ENCODE peak calls at places on chromosomes 7 and 10, in five cellular contexts. One of them, this sample, is unnamed. For H3K4me1, the result is how much of the 10 kb centered on the place peaks cover.

GRCh38 chr7:29282819-29283414 is 88.3 kb downstream of the CHN2 start:
- DNase-seq in IMR-90: no peak
- DNase-seq in K562: no peak
- DNase-seq in CD8-positive, alpha-beta T cell: no peak
- DNase-seq in astrocyte: no peak
- DNase-seq in this sample: no peak

GRCh38 chr7:39313376-39313775 is 252.8 kb upstream of the YAE1 start:
- DNase-seq in IMR-90: no peak
- DNase-seq in CD8-positive, alpha-beta T cell: no peak
- DNase-seq in K562: no peak
- DNase-seq in astrocyte: no peak
- DNase-seq in this sample: no peak

GRCh38 chr10:84523509-84523908 is 195.1 kb downstream of the CCSER2 start:
- DNase-seq in IMR-90: no peak
- DNase-seq in astrocyte: no peak
- DNase-seq in K562: no peak
- DNase-seq in CD8-positive, alpha-beta T cell: no peak
- DNase-seq in this sample: peak

GRCh38 chr7:12139421-12139820 is 71.7 kb upstream of the TMEM106B start:
- DNase-seq in IMR-90: no peak
- DNase-seq in astrocyte: peak
- DNase-seq in CD8-positive, alpha-beta T cell: no peak
- DNase-seq in K562: no peak
- DNase-seq in this sample: no peak

GRCh38 chr7:129949292-129950133 is 3.2 kb downstream of the UBE2H start:
- DNase-seq in CD8-positive, alpha-beta T cell: no peak
- DNase-seq in astrocyte: peak
- DNase-seq in K562: no peak
- DNase-seq in IMR-90: peak
- DNase-seq in this sample: no peak

GRCh38 chr7:65477326-65477725 is 103.7 kb downstream of the ZNF92 start:
- DNase-seq in IMR-90: peak
- DNase-seq in CD8-positive, alpha-beta T cell: no peak
- DNase-seq in astrocyte: no peak
- DNase-seq in K562: peak
- DNase-seq in this sample: peak

GRCh38 chr7:120373174-120373573 is 100.2 kb downstream of the KCND2 start:
- DNase-seq in CD8-positive, alpha-beta T cell: no peak
- DNase-seq in astrocyte: no peak
- DNase-seq in IMR-90: no peak
- DNase-seq in K562: no peak
- DNase-seq in this sample: no peak

GRCh38 chr7:1046722-1047679 is 2.7 kb downstream of the GPR146 start:
- DNase-seq in CD8-positive, alpha-beta T cell: peak
- DNase-seq in K562: peak
- DNase-seq in IMR-90: no peak
- DNase-seq in astrocyte: no peak
- DNase-seq in this sample: no peak

GRCh38 chr7:76037310-76037709 is 10.5 kb downstream of the STYXL1 start:
- DNase-seq in CD8-positive, alpha-beta T cell: no peak
- DNase-seq in IMR-90: peak
- DNase-seq in astrocyte: peak
- DNase-seq in K562: no peak
- DNase-seq in this sample: no peak

GRCh38 chr10:44933451-44933850 is 22.3 kb downstream of the TMEM72 start:
- DNase-seq in CD8-positive, alpha-beta T cell: no peak
- DNase-seq in K562: no peak
- DNase-seq in IMR-90: no peak
- DNase-seq in astrocyte: no peak
- DNase-seq in this sample: no peak
- TF ChIP-seq CTCF in CD8-positive, alpha-beta T cell: no peak
- TF ChIP-seq CTCF in K562: no peak
- TF ChIP-seq CTCF in IMR-90: no peak
- TF ChIP-seq CTCF in astrocyte: no peak
- TF ChIP-seq CTCF in this sample: no peak

GRCh38 chr10:103448751-103449150 is 3.4 kb downstream of the CALHM2 start:
- DNase-seq in astrocyte: peak
- DNase-seq in IMR-90: peak
- DNase-seq in CD8-positive, alpha-beta T cell: no peak
- DNase-seq in K562: no peak
- DNase-seq in this sample: no peak

GRCh38 chr10:103449208-103450144 is 2.7 kb downstream of the CALHM2 start:
- DNase-seq in astrocyte: no peak
- DNase-seq in K562: no peak
- DNase-seq in IMR-90: no peak
- DNase-seq in CD8-positive, alpha-beta T cell: no peak
- DNase-seq in this sample: no peak

GRCh38 chr10:103445366-103445765 is 6.8 kb downstream of the CALHM2 start:
- DNase-seq in CD8-positive, alpha-beta T cell: no peak
- DNase-seq in K562: no peak
- DNase-seq in astrocyte: no peak
- DNase-seq in IMR-90: no peak
- DNase-seq in this sample: no peak

GRCh38 chr10:103445767-103446567 is 6.2 kb downstream of the CALHM2 start:
- DNase-seq in IMR-90: peak
- DNase-seq in astrocyte: peak
- DNase-seq in CD8-positive, alpha-beta T cell: no peak
- DNase-seq in K562: no peak
- DNase-seq in this sample: no peak

DNA sequence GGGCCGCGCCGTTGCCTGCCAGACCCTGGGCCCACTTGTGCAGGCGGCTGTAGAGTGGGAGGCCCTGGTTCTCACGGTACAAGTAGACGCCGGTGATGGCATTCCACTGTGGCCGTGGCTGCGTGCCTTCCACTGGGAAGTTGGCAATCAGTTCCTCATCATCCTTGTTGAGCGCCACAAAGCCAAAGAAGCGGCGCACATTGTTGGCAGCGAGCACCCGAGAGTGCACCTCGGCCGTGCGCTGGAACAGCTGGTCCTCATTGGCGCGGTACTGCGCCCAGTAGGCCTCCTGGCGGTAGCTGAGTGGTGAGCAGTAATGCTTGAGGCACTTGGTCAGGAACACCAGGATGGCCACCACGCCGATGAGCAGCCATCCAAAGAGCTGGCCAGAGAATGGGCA is 5.0 kb downstream of the CALHM2 start:
- DNase-seq in CD8-positive, alpha-beta T cell: no peak
- DNase-seq in IMR-90: no peak
- DNase-seq in astrocyte: no peak
- DNase-seq in K562: no peak
- DNase-seq in this sample: no peak
- H3K4me1 ChIP-seq in CD8-positive, alpha-beta T cell: under half
- H3K4me1 ChIP-seq in IMR-90: under half
- H3K4me1 ChIP-seq in astrocyte: under half
- H3K4me1 ChIP-seq in K562: under half
- H3K4me1 ChIP-seq in this sample: under half

DNA sequence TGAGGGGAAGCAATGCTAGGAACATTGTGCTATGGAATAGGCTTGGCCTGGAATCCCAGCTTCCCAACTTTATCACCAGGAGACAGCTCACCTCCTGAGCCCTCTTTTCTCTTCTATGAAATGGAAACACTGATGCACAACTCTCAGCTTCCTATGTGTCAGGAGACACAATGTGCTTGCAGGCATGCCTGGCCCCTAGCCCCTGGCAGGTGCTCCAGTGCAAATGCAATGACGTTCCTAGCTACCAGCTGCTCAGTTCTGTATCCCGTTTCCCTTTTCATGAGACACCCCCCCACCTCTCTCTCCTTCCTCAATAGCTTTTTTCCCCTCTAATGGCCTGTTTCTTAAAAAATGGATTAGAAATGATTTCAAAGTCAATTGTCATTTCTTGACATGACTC is 30.7 kb downstream of the HABP2 start:
- DNase-seq in IMR-90: no peak
- DNase-seq in astrocyte: no peak
- DNase-seq in CD8-positive, alpha-beta T cell: no peak
- DNase-seq in K562: no peak
- DNase-seq in this sample: no peak
- TF ChIP-seq CTCF in IMR-90: no peak
- TF ChIP-seq CTCF in astrocyte: no peak
- TF ChIP-seq CTCF in CD8-positive, alpha-beta T cell: no peak
- TF ChIP-seq CTCF in K562: no peak
- TF ChIP-seq CTCF in this sample: no peak

DNA sequence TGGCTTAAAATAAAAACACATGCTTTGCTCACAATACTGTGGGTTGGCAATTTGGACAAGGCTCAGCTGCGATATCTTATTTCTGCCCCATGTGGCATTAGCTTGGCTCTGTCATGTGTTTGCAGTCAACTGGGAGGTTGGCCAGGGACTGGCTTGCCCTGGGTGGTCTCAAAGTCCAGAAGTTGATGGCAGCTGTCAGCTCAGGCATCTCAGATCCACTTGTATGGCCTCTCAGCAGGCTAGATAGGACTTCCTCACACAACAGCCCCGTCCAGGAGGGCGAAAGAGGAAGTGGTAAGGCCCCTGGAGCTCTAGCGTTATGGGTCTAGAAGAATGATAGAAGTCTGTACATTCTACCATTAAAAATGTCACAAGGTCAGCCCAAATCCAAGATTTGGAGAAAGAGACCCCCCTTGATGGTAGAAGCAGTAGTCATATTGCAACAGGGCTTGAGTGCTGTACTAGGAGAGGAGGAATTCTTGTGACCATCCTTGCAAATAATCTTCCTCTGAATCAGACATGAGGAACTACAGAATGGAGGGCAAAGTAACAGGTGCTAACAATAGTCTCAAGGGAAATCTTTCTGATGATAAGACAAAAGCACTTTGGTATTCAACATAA is 166.2 kb downstream of the FAM107B start:
- DNase-seq in IMR-90: no peak
- DNase-seq in CD8-positive, alpha-beta T cell: no peak
- DNase-seq in K562: no peak
- DNase-seq in astrocyte: no peak
- DNase-seq in this sample: no peak
- H3K4me1 ChIP-seq in IMR-90: under half
- H3K4me1 ChIP-seq in CD8-positive, alpha-beta T cell: under half
- H3K4me1 ChIP-seq in K562: under half
- H3K4me1 ChIP-seq in astrocyte: under half
- H3K4me1 ChIP-seq in this sample: under half

DNA sequence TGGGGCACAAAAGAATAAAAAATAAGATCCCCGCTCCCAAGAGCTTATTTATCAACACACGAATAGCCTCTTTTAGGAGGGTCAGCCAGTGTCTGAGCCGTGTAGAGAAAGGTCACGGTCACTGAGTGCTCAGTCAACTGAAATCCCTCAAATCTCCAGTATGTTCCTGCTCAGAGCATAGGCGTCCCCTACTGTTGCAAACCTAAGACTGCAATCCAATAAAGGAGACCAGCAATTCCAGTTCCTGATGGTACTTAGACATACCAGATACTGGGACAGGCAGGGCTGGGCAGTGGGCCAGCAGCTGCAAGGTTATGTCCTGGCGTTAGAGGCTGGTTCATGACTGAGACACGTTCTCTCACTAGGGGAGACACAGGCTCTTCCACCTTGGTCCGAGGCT is 93.6 kb downstream of the CACNB2 start:
- DNase-seq in astrocyte: no peak
- DNase-seq in IMR-90: no peak
- DNase-seq in K562: no peak
- DNase-seq in CD8-positive, alpha-beta T cell: no peak
- DNase-seq in this sample: peak
- TF ChIP-seq CTCF in astrocyte: no peak
- TF ChIP-seq CTCF in IMR-90: no peak
- TF ChIP-seq CTCF in K562: peak
- TF ChIP-seq CTCF in CD8-positive, alpha-beta T cell: no peak
- TF ChIP-seq CTCF in this sample: peak